ENCODE peak calls at places on chromosome 4, in nine cellular contexts. J, P, V, D, Z, K, N, O and T are unnamed samples.

GRCh38 chr4:177051473-177052060 is 258.1 kb upstream of the NEIL3 start:
- DNase-seq in N (no peak), V (peak), D (no peak), J (peak), P (no peak), Z (peak), O (no peak), K (no peak), T (no peak)

GRCh38 chr4:53535567-53535966 is 55.7 kb downstream of the LNX1 start:
- DNase-seq in Z (no peak), K (no peak), J (no peak), P (no peak), N (no peak), D (no peak), O (no peak), V (no peak), T (no peak)

GRCh38 chr4:140943486-140943885 is 187.3 kb upstream of the TBC1D9 start:
- DNase-seq in J (no peak), O (no peak), D (no peak), P (peak), Z (peak), K (no peak), N (no peak), V (no peak), T (no peak)

GRCh38 chr4:165293061-165293460 is 34.4 kb upstream of the MSMO1 start:
- DNase-seq in J (no peak), P (no peak), Z (no peak), D (no peak), V (no peak), N (no peak), O (no peak), K (no peak), T (no peak)

GRCh38 chr4:150896513-150896912 is 118.6 kb downstream of the LRBA start:
- DNase-seq in N (no peak), D (no peak), Z (no peak), O (no peak), P (no peak), V (no peak), K (no peak), J (no peak), T (no peak)

GRCh38 chr4:46386570-46386969 is 3.4 kb downstream of the GABRA2 start:
- DNase-seq in J (no peak), Z (no peak), D (no peak), V (peak), K (no peak), N (peak), O (no peak), P (no peak), T (no peak)

GRCh38 chr4:77001907-77002306 is 52.4 kb downstream of the SEPTIN11 start:
- DNase-seq in P (no peak), N (no peak), O (no peak), K (no peak), Z (peak), V (no peak), J (no peak), D (no peak), T (no peak)

GRCh38 chr4:5757954-5758353 is 47.0 kb downstream of the EVC start:
- DNase-seq in N (no peak), D (no peak), P (no peak), V (no peak), O (no peak), K (no peak), Z (no peak), J (no peak), T (no peak)

GRCh38 chr4:11342401-11342800 is 86.3 kb downstream of the HS3ST1 start:
- DNase-seq in J (no peak), D (no peak), P (no peak), K (no peak), V (no peak), Z (no peak), N (no peak), O (no peak), T (no peak)

DNA sequence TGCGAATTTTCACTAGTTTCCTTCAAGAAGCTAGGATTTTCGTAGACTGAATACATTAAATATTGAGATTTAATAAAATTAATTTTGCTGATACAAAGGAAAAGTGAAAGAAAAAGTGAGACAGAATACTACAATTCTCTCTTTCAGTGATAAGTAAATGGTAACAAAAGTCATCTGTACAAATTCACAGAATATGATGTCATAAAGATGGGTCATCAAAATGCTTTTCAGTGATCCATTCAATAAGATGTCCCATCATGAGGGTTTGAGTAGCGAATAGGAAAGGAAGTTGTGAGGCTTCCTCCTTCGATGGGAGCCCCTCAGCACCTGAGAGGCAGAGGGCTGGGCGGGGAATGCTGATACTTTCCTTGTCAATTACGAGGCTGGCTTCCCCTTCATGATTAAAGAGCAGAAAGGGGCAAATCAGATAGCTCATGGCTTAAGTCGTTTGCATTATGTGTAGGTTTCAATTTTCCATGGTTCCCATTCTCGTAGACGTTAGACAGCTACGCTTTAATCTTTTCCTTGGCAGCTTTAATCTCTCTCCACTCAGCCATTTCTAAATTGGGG is 108.8 kb upstream of the SORBS2 start:
- DNase-seq in N (no peak), P (no peak), J (no peak), D (no peak), V (no peak), O (no peak), Z (no peak), K (peak), T (no peak)
- H3K4me3 ChIP-seq in N (no peak), P (no peak), J (no peak), D (no peak), V (no peak), O (no peak), Z (no peak), K (no peak), T (no peak)

GRCh38 chr4:48343035-48343434 is 1.7 kb downstream of the SLAIN2 start:
- DNase-seq in Z (no peak), N (no peak), D (no peak), V (no peak), O (no peak), J (peak), P (no peak), K (no peak), T (no peak)
- H3K4me3 ChIP-seq in Z (peak), N (peak), D (peak), V (peak), O (no peak), J (peak), P (peak), K (peak), T (peak)

GRCh38 chr4:2364654-2365053 is 53.8 kb downstream of the ZFYVE28 start:
- DNase-seq in K (no peak), Z (peak), N (peak), P (peak), V (no peak), D (no peak), J (no peak), O (peak), T (peak)
- H3K4me3 ChIP-seq in K (peak), Z (peak), N (peak), P (peak), V (no peak), D (no peak), J (no peak), O (no peak), T (peak)

GRCh38 chr4:15649914-15650545 is 5.1 kb downstream of the FBXL5 start:
- DNase-seq in O (no peak), K (no peak), J (peak), P (peak), D (peak), V (peak), N (peak), Z (peak), T (no peak)

GRCh38 chr4:15652191-15652590 is 3.0 kb downstream of the FBXL5 start:
- DNase-seq in N (no peak), D (no peak), P (no peak), V (no peak), Z (no peak), O (no peak), J (no peak), K (no peak), T (no peak)

GRCh38 chr4:15653864-15654391 is 1.2 kb downstream of the FBXL5 start:
- DNase-seq in V (no peak), D (no peak), K (no peak), Z (peak), N (peak), O (no peak), J (peak), P (peak), T (no peak)

GRCh38 chr4:15653430-15653829 is 1.7 kb downstream of the FBXL5 start:
- DNase-seq in K (no peak), P (no peak), Z (no peak), D (no peak), J (no peak), N (no peak), V (no peak), O (no peak), T (no peak)

DNA sequence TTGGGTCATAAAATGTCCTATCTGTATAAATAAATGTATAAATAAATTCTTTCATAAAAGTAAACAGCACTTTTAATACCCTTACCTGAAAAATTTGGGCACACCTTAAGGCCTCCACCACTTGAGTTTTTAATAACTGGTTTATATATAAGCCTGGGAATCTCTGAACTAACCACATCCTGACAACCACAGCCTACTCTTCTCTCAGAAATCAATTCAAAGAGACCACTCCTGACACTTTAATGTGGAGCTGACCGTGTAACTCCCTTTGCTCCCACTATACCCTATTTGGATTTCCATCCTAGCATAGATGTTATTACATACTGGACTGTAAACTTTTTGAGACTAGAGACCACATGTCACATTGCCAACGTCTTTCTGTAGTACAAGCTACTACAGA is 3.5 kb downstream of the FBXL5 start:
- DNase-seq in V (no peak), O (no peak), J (no peak), P (no peak), D (no peak), N (no peak), K (no peak), Z (no peak), T (no peak)
- H3K4me3 ChIP-seq in V (no peak), O (no peak), J (peak), P (peak), D (no peak), N (peak), K (no peak), Z (no peak), T (peak)

GRCh38 chr4:2763511-2763967 is 7.4 kb upstream of the TNIP2 start:
- DNase-seq in D (no peak), J (no peak), O (no peak), Z (no peak), N (no peak), K (no peak), P (no peak), V (no peak), T (peak)
- H3K4me3 ChIP-seq in D (peak), J (no peak), O (no peak), Z (no peak), N (peak), K (peak), P (peak), V (no peak), T (peak)

GRCh38 chr4:38957947-38958346 is 74.3 kb downstream of the TMEM156 start:
- DNase-seq in Z (no peak), P (no peak), V (no peak), K (no peak), N (no peak), J (no peak), D (no peak), O (no peak), T (no peak)

GRCh38 chr4:38951598-38951997 is 80.6 kb downstream of the TMEM156 start:
- DNase-seq in P (no peak), K (no peak), O (no peak), J (no peak), V (no peak), D (no peak), Z (no peak), N (no peak), T (no peak)

GRCh38 chr4:38957239-38957815 is 74.9 kb downstream of the TMEM156 start:
- DNase-seq in P (no peak), V (no peak), D (no peak), J (no peak), Z (no peak), K (no peak), N (no peak), O (no peak), T (no peak)

GRCh38 chr4:38958453-38958852 is 73.8 kb downstream of the TMEM156 start:
- DNase-seq in P (no peak), V (no peak), Z (peak), K (no peak), J (no peak), O (no peak), D (no peak), N (no peak), T (no peak)

GRCh38 chr4:38955957-38956356 is 76.3 kb downstream of the TMEM156 start:
- DNase-seq in K (no peak), V (no peak), N (no peak), O (no peak), J (no peak), Z (no peak), D (no peak), P (no peak), T (no peak)
- H3K4me3 ChIP-seq in K (no peak), V (no peak), N (no peak), O (no peak), J (no peak), Z (no peak), D (no peak), P (no peak), T (no peak)

DNA sequence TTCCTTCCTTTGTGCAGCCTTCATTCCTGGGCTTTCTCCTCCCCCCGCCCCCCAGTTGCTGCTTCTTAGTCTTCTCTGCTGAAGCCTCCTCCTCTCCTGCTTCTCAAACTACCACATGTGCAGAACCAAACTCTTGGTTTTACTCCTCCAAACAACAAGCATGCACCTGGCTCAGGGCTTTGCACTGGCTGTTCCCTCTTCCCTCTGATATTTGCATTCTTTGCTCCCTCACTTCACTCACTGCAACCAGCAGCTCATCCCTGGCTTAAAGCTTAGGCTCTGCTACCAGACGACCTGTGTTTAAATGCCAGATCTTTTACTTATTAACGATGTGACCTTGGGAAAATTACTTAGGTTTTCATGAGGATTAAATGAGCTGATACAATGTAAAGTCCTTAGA is 51.4 kb downstream of the MED28 start:
- DNase-seq in K (no peak), J (peak), D (no peak), Z (no peak), V (no peak), N (no peak), P (no peak), O (no peak), T (no peak)
- H3K4me3 ChIP-seq in K (no peak), J (peak), D (no peak), Z (no peak), V (no peak), N (no peak), P (no peak), O (no peak), T (no peak)